ENCODE peak calls at places on chromosome 18, in nine cellular contexts. V is osteoblast; R is left ventricle myocardium inferior; X is AG04450; W is CD8-positive, alpha-beta T cell; M is OCI-LY7; S is tibial artery; B is pancreas; G is cardiac muscle cell. Z is an unnamed sample.

GRCh38 chr18:54215069-54215468 is 9.4 kb downstream of the MBD2 start:
- DNase-seq in G (no peak), S (no peak), X (peak; percentile 46), B (no peak), R (no peak), M (no peak), V (no peak), W (no peak), Z (no peak)

GRCh38 chr18:36737321-36737720 is 91.5 kb downstream of the TPGS2 start:
- DNase-seq in X (no peak), R (no peak), S (no peak), W (no peak), G (no peak), V (no peak), B (no peak), M (no peak), Z (no peak)

GRCh38 chr18:33560686-33561370 is 17.2 kb upstream of the ASXL3 start:
- DNase-seq in V (no peak), W (no peak), M (no peak), B (no peak), X (no peak), G (peak; percentile 53), R (no peak), S (no peak), Z (no peak)

GRCh38 chr18:55473078-55473477 is 114.9 kb downstream of the TCF4 start:
- DNase-seq in M (no peak), V (no peak), B (no peak), W (no peak), G (no peak), R (no peak), S (no peak), X (no peak), Z (no peak)

GRCh38 chr18:35695803-35696202 is 114.3 kb downstream of the GALNT1 start:
- DNase-seq in B (peak; percentile 80), G (no peak), X (no peak), S (no peak), V (no peak), R (peak; percentile 75), W (no peak), M (no peak), Z (no peak)

GRCh38 chr18:76658627-76659026 is 163.6 kb upstream of the ZNF516 start:
- DNase-seq in S (no peak), R (no peak), W (no peak), M (peak; percentile 39), B (no peak), X (no peak), G (peak; percentile 23), V (no peak), Z (peak; percentile 63)

GRCh38 chr18:46426311-46427047 is 230.5 kb downstream of the LOXHD1 start:
- DNase-seq in R (no peak), S (no peak), X (no peak), V (no peak), B (no peak), M (no peak), G (no peak), W (no peak), Z (no peak)

GRCh38 chr18:5543036-5543671 is 643 bp downstream of the EPB41L3 start:
- DNase-seq in V (no peak), B (no peak), W (no peak), R (no peak), S (no peak), M (no peak), G (peak; percentile 69), X (no peak), Z (peak; percentile 20)

GRCh38 chr18:5879479-5879882 is 15.8 kb downstream of the TMEM200C start:
- DNase-seq in G (peak; percentile 45), M (peak; percentile 22), B (no peak), R (no peak), V (peak; percentile 62), S (no peak), X (peak; percentile 11), W (no peak), Z (no peak)

GRCh38 chr18:41150316-41150715 is 804.7 kb upstream of the PIK3C3 start:
- DNase-seq in G (no peak), X (no peak), M (no peak), R (no peak), W (no peak), V (no peak), S (no peak), B (no peak), Z (no peak)

GRCh38 chr18:49250819-49251388 is 209.5 kb downstream of the DYM start:
- DNase-seq in V (no peak), B (no peak), W (no peak), S (no peak), G (peak; percentile 25), M (peak; percentile 45), R (no peak), X (no peak), Z (no peak)

GRCh38 chr18:26004827-26005226 is 85.6 kb downstream of the SS18 start:
- DNase-seq in V (no peak), S (no peak), X (no peak), B (no peak), W (no peak), G (no peak), R (no peak), M (no peak), Z (no peak)

GRCh38 chr18:54626779-54627178 is 35.7 kb downstream of the DYNAP start:
- DNase-seq in R (no peak), M (no peak), W (no peak), G (no peak), B (no peak), V (no peak), X (no peak), S (no peak), Z (no peak)

GRCh38 chr18:46649071-46649862 is 7.8 kb downstream of the LOXHD1 start:
- DNase-seq in V (no peak), R (no peak), G (peak; percentile 44), M (no peak), B (no peak), S (peak; percentile 44), W (no peak), X (no peak), Z (no peak)

GRCh38 chr18:48932462-48932818 is 18.3 kb downstream of the SMAD7 start:
- DNase-seq in R (no peak), S (peak; percentile 64), W (no peak), V (no peak), M (no peak), G (no peak), B (no peak), X (no peak), Z (no peak)

GRCh38 chr18:67509711-67510110 is 6.8 kb downstream of the DSEL start:
- DNase-seq in X (no peak), B (no peak), S (no peak), R (no peak), W (no peak), M (no peak), V (peak; percentile 77), G (no peak), Z (no peak)

GRCh38 chr18:45874501-45875184 is 49.2 kb downstream of the SIGLEC15 start:
- DNase-seq in V (no peak), R (no peak), B (no peak), G (no peak), M (peak; percentile 44), S (no peak), X (no peak), W (peak; percentile 59), Z (no peak)

GRCh38 chr18:76558881-76559667 is 64.0 kb upstream of the ZNF516 start:
- DNase-seq in R (no peak), B (no peak), G (no peak), V (no peak), M (no peak), S (no peak), X (no peak), W (no peak), Z (no peak)

GRCh38 chr18:57841568-57841967 is 38.5 kb upstream of the ATP8B1 start:
- DNase-seq in M (no peak), R (no peak), G (no peak), W (no peak), X (no peak), B (no peak), V (no peak), S (no peak), Z (no peak)

GRCh38 chr18:23939896-23940295 is 74.7 kb upstream of the TTC39C start:
- DNase-seq in G (no peak), M (no peak), S (no peak), V (peak; percentile 65), R (no peak), X (no peak), B (no peak), W (no peak), Z (no peak)
- H3K9me3 ChIP-seq in G (no peaks in the 10 kb centered on the region), M (no peaks in the 10 kb centered on the region), S (no peaks in the 10 kb centered on the region), V (no peaks in the 10 kb centered on the region), R (no peaks in the 10 kb centered on the region), X (no peaks in the 10 kb centered on the region), B (no peaks in the 10 kb centered on the region), W (no peaks in the 10 kb centered on the region), Z (no peaks in the 10 kb centered on the region)

DNA sequence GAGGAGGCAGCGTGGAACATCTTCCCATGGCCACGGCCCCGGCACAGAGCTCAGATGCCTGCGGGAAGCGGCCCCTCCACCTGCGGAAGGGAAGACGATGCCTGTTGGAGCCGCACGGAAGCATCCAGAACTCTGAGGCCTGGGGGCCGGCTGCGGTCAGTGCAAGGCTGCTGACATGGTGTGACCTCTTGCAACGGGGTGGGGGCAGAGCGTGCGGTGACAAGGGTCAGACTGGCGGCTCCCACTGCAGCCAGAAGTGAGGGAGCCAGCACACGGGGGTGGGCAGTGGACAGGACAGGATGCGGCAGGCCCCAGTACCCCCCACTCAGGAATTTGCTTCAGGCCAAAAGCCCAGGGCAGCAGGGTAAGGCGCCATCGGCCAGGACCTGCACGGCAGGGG is 48.8 kb downstream of the SLC66A2 start:
- DNase-seq in M (no peak), B (no peak), V (peak; percentile 70), G (no peak), S (peak; percentile 60), R (no peak), W (no peak), X (no peak), Z (peak; percentile 17)
- H3K9me3 ChIP-seq in M (no peaks in the 10 kb centered on the region), B (no peaks in the 10 kb centered on the region), V (peaks cover 5% of the 10 kb centered on the region), G (no peaks in the 10 kb centered on the region), S (peaks cover 2% of the 10 kb centered on the region), R (peaks cover 22% of the 10 kb centered on the region), W (no peaks in the 10 kb centered on the region), X (peaks cover 81% of the 10 kb centered on the region), Z (no peaks in the 10 kb centered on the region)

DNA sequence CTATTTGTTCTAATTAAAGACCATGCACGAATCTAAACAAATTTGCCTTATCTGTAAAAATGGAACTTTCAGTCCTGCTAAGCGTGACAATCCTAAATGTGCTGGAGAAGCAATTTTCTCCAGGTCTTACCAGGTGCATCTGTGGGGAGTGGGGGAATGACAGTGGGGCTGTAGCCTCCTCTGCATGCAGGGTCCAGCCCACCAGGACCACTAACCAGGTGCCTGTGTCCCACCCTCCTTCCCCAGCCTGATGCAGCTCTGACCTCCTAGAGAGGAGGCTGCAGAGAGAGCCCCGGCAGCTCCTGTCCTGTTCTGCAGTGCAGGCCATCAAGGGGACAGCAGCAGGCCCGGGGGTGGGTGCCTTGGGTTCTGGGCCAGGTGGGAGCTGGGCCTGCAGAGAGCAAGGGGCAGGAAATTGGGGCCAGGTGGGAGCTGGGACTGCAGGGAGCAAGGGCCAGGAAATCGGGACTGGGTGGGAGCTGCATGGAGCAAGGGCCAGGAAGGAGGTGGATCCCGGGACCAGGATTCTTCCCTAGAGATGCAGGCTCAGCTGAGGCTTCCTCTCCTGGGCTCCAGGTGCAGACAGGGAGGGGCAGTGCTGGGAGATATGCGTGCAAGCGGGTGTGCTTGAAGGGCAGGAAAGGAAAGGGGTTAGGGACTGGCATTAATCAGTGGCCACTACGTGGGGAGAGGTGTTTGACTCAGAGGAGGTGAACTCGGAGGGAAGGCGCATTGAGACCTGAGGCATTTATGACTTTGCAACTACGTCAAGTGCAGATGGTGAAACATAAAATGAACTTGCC is 185.3 kb downstream of the ANKRD30B start:
- DNase-seq in V (peak; percentile 35), W (peak; percentile 37), X (no peak), B (no peak), R (no peak), S (no peak), G (no peak), M (no peak), Z (no peak)
- H3K9me3 ChIP-seq in V (no peaks in the 10 kb centered on the region), W (no peaks in the 10 kb centered on the region), X (peaks cover 65% of the 10 kb centered on the region), B (no peaks in the 10 kb centered on the region), R (no peaks in the 10 kb centered on the region), S (no peaks in the 10 kb centered on the region), G (no peaks in the 10 kb centered on the region), M (no peaks in the 10 kb centered on the region), Z (no peaks in the 10 kb centered on the region)

GRCh38 chr18:71707400-71707799 is 836.7 kb downstream of the CBLN2 start:
- DNase-seq in V (no peak), G (no peak), M (no peak), B (no peak), S (no peak), W (no peak), X (no peak), R (no peak), Z (no peak)
- H3K9me3 ChIP-seq in V (peaks cover 3% of the 10 kb centered on the region), G (no peaks in the 10 kb centered on the region), M (no peaks in the 10 kb centered on the region), B (no peaks in the 10 kb centered on the region), S (no peaks in the 10 kb centered on the region), W (no peaks in the 10 kb centered on the region), X (no peaks in the 10 kb centered on the region), R (no peaks in the 10 kb centered on the region), Z (no peaks in the 10 kb centered on the region)

Z was measured in ovary.